ENCODE peak calls at places on chromosomes 7 and 10, in seven cellular contexts. Y is hepatocyte, I is body of pancreas, B is SJSA1, K is vagina, V is Peyer's patch, W is fibroblast of lung. N is an unnamed sample. For H3K4me1, the result is how much of the 10 kb centered on the place peaks cover.

GRCh38 chr10:63437334-63437949 is 28.3 kb downstream of the JMJD1C start:
- DNase-seq in Y (peak), I (no peak), B (no peak), K (no peak), V (no peak), W (no peak), N (no peak)

GRCh38 chr7:28435152-28435551 is 22.8 kb downstream of the CREB5 start:
- DNase-seq in Y (no peak), I (no peak), B (no peak), K (no peak), V (no peak), W (no peak), N (no peak)

GRCh38 chr10:14670551-14671240 is 104.0 kb downstream of the FAM107B start:
- DNase-seq in Y (peak), I (no peak), B (peak), K (no peak), V (no peak), W (peak), N (no peak)

GRCh38 chr10:70589762-70590662 is 12.5 kb downstream of the PRF1 start:
- DNase-seq in Y (peak), I (no peak), B (no peak), K (no peak), V (no peak), W (peak), N (no peak)

GRCh38 chr7:21184956-21185355 is 242.9 kb upstream of the SP4 start:
- DNase-seq in Y (no peak), I (no peak), B (no peak), K (no peak), V (no peak), W (no peak), N (no peak)

GRCh38 chr10:80535671-80536360 is 1.9 kb upstream of the SH2D4B start:
- DNase-seq in Y (peak), I (peak), B (no peak), K (no peak), V (peak), W (peak), N (peak)

GRCh38 chr7:41573881-41574280 is 129.0 kb downstream of the INHBA start:
- DNase-seq in Y (no peak), I (no peak), B (no peak), K (no peak), V (no peak), W (no peak), N (no peak)

GRCh38 chr10:21496285-21497176 is 29.0 kb downstream of the SKIDA1 start:
- DNase-seq in Y (peak), I (peak), B (peak), K (no peak), V (peak), W (peak), N (no peak)

GRCh38 chr10:60964257-60965235 is 20.6 kb upstream of the RHOBTB1 start:
- DNase-seq in Y (peak), I (peak), B (peak), K (no peak), V (peak), W (peak), N (peak)

GRCh38 chr7:55018361-55019328 is at the start of gene EGFR:
- DNase-seq in Y (peak), I (peak), B (peak), K (no peak), V (peak), W (peak), N (peak)

GRCh38 chr7:151792011-151792410 is 84.9 kb downstream of the PRKAG2 start:
- DNase-seq in Y (no peak), I (no peak), B (no peak), K (no peak), V (no peak), W (no peak), N (no peak)

GRCh38 chr10:132939957-132940790 is 2.2 kb downstream of the CFAP46 start:
- DNase-seq in Y (peak), I (no peak), B (no peak), K (no peak), V (no peak), W (peak), N (peak)

GRCh38 chr7:101239191-101239950 is 1.8 kb upstream of the CLDN15 start:
- DNase-seq in Y (no peak), I (no peak), B (no peak), K (no peak), V (peak), W (no peak), N (no peak)

GRCh38 chr10:47354162-47354561 is 6.0 kb downstream of the RBP3 start:
- DNase-seq in Y (peak), I (no peak), B (no peak), K (no peak), V (peak), W (peak), N (no peak)

GRCh38 chr7:90663176-90663575 is 67.1 kb downstream of the CDK14 start:
- DNase-seq in Y (no peak), I (no peak), B (no peak), K (no peak), V (no peak), W (no peak), N (no peak)

GRCh38 chr7:2717293-2717904 is 29.4 kb downstream of the AMZ1 start:
- DNase-seq in Y (peak), I (no peak), B (no peak), K (no peak), V (peak), W (peak), N (peak)

GRCh38 chr7:40499718-40500117 is 364.9 kb downstream of the SUGCT start:
- DNase-seq in Y (no peak), I (no peak), B (no peak), K (no peak), V (no peak), W (no peak), N (no peak)

GRCh38 chr10:21517134-21517982 is 8.1 kb downstream of the SKIDA1 start:
- DNase-seq in Y (peak), I (peak), B (peak), K (no peak), V (peak), W (peak), N (peak)

GRCh38 chr7:155374276-155375252 is 76.9 kb downstream of the INSIG1 start:
- DNase-seq in Y (no peak), I (no peak), B (no peak), K (no peak), V (no peak), W (no peak), N (no peak)

GRCh38 chr7:84482476-84482875 is 287.9 kb upstream of the SEMA3A start:
- DNase-seq in Y (no peak), I (no peak), B (peak), K (no peak), V (no peak), W (no peak), N (no peak)

GRCh38 chr7:86951895-86952294 is 107.6 kb downstream of the ELAPOR2 start:
- DNase-seq in Y (no peak), I (no peak), B (no peak), K (no peak), V (no peak), W (no peak), N (no peak)

GRCh38 chr7:111199643-111200042 is 108.7 kb downstream of the LRRN3 start:
- DNase-seq in Y (no peak), I (no peak), B (no peak), K (no peak), V (no peak), W (peak), N (no peak)

GRCh38 chr7:94909023-94909466 is 1.7 kb downstream of the PPP1R9A start:
- DNase-seq in Y (peak), I (no peak), B (no peak), K (no peak), V (no peak), W (no peak), N (no peak)

GRCh38 chr10:78991187-78991586 is 77.6 kb upstream of the ZMIZ1 start:
- DNase-seq in Y (no peak), I (no peak), B (peak), K (no peak), V (no peak), W (no peak), N (no peak)

GRCh38 chr7:16034866-16035265 is 348.4 kb upstream of the MEOX2 start:
- DNase-seq in Y (no peak), I (no peak), B (no peak), K (no peak), V (no peak), W (no peak), N (no peak)

GRCh38 chr10:81918766-81919165 is 43.8 kb downstream of the NRG3 start:
- DNase-seq in Y (no peak), I (no peak), B (no peak), K (no peak), V (no peak), W (no peak), N (no peak)

GRCh38 chr7:47085491-47086275 is 496.2 kb downstream of the TNS3 start:
- DNase-seq in Y (no peak), I (no peak), B (no peak), K (no peak), V (no peak), W (no peak), N (no peak)

GRCh38 chr7:151861881-151862280 is 15.0 kb downstream of the PRKAG2 start:
- DNase-seq in Y (no peak), I (no peak), B (no peak), K (no peak), V (no peak), W (no peak), N (peak)

GRCh38 chr7:35802102-35802466 is 1.2 kb downstream of the SEPTIN7 start:
- DNase-seq in Y (no peak), I (no peak), B (no peak), K (no peak), V (no peak), W (no peak), N (no peak)

GRCh38 chr10:17174626-17175025 is 26.8 kb downstream of the TRDMT1 start:
- DNase-seq in Y (no peak), I (no peak), B (no peak), K (no peak), V (no peak), W (no peak), N (no peak)

GRCh38 chr7:28761485-28761884 is 196.6 kb downstream of the TRIL start:
- DNase-seq in Y (no peak), I (no peak), B (no peak), K (no peak), V (no peak), W (peak), N (no peak)

GRCh38 chr7:151787348-151787747 is 89.6 kb downstream of the PRKAG2 start:
- DNase-seq in Y (no peak), I (no peak), B (no peak), K (no peak), V (no peak), W (no peak), N (no peak)

GRCh38 chr7:30177186-30177585 is 42.4 kb downstream of the MTURN start:
- DNase-seq in Y (no peak), I (no peak), B (no peak), K (no peak), V (no peak), W (no peak), N (no peak)
- H3K4me1 ChIP-seq in Y (under half), I (half or more), B (under half), K (under half), V (under half), W (under half), N (half or more)

GRCh38 chr10:75170215-75170614 is 40.4 kb upstream of the VDAC2 start:
- DNase-seq in Y (no peak), I (no peak), B (no peak), K (no peak), V (no peak), W (no peak), N (no peak)

GRCh38 chr10:75166623-75166972 is 44.0 kb upstream of the VDAC2 start:
- DNase-seq in Y (no peak), I (no peak), B (no peak), K (no peak), V (no peak), W (no peak), N (no peak)

GRCh38 chr10:75168275-75168674 is 42.3 kb upstream of the VDAC2 start:
- DNase-seq in Y (no peak), I (no peak), B (no peak), K (no peak), V (no peak), W (no peak), N (no peak)

DNA sequence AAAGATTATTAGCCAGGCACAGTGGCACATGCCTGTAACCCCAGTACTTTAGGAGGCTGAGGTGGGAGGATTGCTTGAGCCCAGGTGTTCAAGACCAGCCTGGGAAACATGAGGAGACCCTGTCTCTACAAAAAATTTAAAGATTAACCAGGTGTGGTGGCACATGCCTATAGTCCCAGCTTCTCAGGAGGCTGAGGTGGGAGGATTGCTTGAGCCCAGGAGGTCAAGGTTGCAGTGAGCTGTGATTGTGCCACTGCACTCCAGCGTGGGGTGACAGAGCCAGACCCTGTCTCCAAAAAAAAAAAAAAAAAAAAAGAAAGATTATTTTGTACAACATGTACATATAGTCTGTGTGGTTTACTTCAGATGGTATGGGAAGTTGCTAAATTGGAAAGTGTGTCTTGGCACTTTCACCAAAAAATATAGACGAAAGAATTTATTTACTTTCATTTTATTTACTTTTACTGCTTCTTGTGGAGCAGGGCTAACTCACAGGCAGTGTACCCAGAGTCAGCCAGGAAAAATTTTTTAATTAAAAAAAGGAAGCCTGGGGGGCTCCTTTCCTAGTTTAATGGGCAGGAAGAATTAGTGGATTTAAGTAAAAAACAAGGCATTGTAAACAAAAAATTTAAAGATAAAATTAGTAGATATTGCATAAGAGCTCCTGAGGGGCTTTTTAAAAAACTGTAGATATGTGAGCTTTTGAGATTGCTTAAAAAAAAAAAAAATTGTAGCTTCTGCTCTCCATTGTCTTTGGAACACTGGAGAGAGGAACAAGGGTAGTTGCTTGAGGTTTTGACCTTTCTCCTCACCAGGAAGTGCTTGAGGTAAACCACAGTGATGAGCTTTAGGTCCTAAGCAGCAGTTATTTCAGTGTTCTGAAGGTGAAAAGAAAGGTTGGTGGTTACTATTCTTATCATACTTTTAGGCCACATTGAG is 44.6 kb upstream of the VDAC2 start:
- DNase-seq in Y (no peak), I (no peak), B (no peak), K (no peak), V (no peak), W (no peak), N (no peak)
- H3K27ac ChIP-seq in Y (no peak), I (no peak), B (no peak), K (no peak), V (no peak), W (no peak), N (no peak)

GRCh38 chr7:76354981-76355730 is 3.6 kb downstream of the YWHAG start:
- DNase-seq in Y (no peak), I (no peak), B (no peak), K (no peak), V (no peak), W (no peak), N (no peak)
- H3K4me3 ChIP-seq in Y (no peak), I (no peak), B (no peak), K (no peak), V (no peak), W (no peak), N (no peak)

GRCh38 chr10:511849-512191 is 177.6 kb downstream of the DIP2C start:
- DNase-seq in Y (no peak), I (no peak), B (no peak), K (no peak), V (peak), W (no peak), N (no peak)

GRCh38 chr10:513393-513792 is 176.1 kb downstream of the DIP2C start:
- DNase-seq in Y (no peak), I (peak), B (no peak), K (no peak), V (peak), W (no peak), N (no peak)

GRCh38 chr10:515674-516073 is 173.8 kb downstream of the DIP2C start:
- DNase-seq in Y (no peak), I (no peak), B (no peak), K (no peak), V (no peak), W (no peak), N (no peak)

GRCh38 chr10:516766-517165 is 172.7 kb downstream of the DIP2C start:
- DNase-seq in Y (no peak), I (no peak), B (no peak), K (no peak), V (peak), W (no peak), N (no peak)

DNA sequence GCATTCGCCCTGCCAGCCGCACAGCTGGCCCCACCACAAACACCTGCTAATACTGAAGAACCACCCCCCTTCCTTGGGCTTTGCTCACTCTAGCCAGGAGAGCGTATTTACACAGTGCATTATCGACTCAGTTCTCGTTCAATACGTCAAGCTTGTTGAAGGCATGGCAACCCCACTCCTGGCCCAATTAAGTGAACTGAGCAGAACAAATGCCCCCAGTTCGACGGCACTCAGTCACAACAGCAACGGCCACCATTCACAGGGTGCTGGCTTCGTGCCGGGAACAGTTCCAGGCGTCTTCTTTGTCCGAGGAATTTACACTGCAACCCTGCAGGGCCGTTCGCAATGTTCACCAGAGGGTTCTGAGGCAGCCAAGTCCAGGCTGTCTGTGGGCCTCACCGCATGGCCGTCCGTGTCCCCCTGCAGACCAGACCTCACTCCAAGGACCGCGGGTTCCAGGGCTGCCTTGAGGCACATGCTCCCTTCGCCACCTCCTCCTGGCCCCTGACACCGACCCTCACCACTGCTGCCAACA is 175.3 kb downstream of the DIP2C start:
- DNase-seq in Y (no peak), I (peak), B (no peak), K (no peak), V (peak), W (no peak), N (no peak)
- H3K4me1 ChIP-seq in Y (under half), I (under half), B (under half), K (under half), V (under half), W (under half), N (under half)

GRCh38 chr10:119341236-119342016 is 134.1 kb downstream of the GRK5 start:
- DNase-seq in Y (peak), I (no peak), B (peak), K (no peak), V (peak), W (peak), N (no peak)
- H3K27ac ChIP-seq in Y (peak), I (no peak), B (no peak), K (peak), V (peak), W (peak), N (peak)

GRCh38 chr7:7505936-7506335 is 29.7 kb downstream of the COL28A1 start:
- DNase-seq in Y (no peak), I (no peak), B (no peak), K (no peak), V (no peak), W (no peak), N (no peak)
- H3K4me3 ChIP-seq in Y (no peak), I (no peak), B (no peak), K (no peak), V (no peak), W (no peak), N (no peak)

DNA sequence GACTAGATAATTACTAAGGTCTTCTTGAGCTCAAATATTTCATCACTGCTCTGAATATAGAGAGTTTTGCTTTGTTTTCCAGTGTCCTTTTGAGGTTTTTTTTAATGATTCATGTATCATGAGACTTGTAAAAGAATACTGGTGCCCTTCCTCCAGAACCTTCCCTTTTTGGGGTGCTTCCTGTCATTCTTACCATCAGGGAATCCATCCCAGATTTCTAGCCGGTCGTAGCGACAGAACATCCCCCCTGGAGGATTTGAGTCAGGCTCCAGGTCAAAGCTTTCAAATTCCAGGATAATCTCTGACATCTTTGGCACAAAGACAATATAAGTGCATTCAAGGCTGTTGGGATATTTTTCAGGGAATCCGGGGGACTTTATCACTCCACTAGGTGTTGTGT is 71.0 kb downstream of the NRP1 start:
- DNase-seq in Y (no peak), I (no peak), B (no peak), K (no peak), V (no peak), W (no peak), N (no peak)
- H3K4me1 ChIP-seq in Y (under half), I (half or more), B (under half), K (under half), V (under half), W (under half), N (under half)

N was measured in left lung.